ENCODE peak calls at places on chromosomes 5 and 9, in ten cellular contexts. O, K, E, R, X, A, I, G, U and Y are unnamed samples.

GRCh38 chr5:88660326-88660946 is 222.5 kb downstream of the MEF2C start:
- DNase-seq in O (no peak), K (no peak), E (no peak), R (no peak), X (peak), A (no peak), I (no peak), G (no peak), U (no peak), Y (no peak)

GRCh38 chr5:143537056-143537455 is 133.6 kb upstream of the NR3C1 start:
- DNase-seq in O (no peak), K (no peak), E (no peak), R (no peak), X (no peak), A (no peak), I (no peak), G (no peak), U (no peak), Y (no peak)

GRCh38 chr5:143361438-143361837 is 42.0 kb downstream of the NR3C1 start:
- DNase-seq in O (no peak), K (no peak), E (no peak), R (no peak), X (no peak), A (no peak), I (no peak), G (no peak), U (no peak), Y (no peak)

GRCh38 chr5:143534764-143535159 is 131.3 kb upstream of the NR3C1 start:
- DNase-seq in O (no peak), K (no peak), E (no peak), R (no peak), X (no peak), A (no peak), I (no peak), G (no peak), U (no peak), Y (no peak)

GRCh38 chr9:25017779-25018178 is 472.1 kb upstream of the IZUMO3 start:
- DNase-seq in O (no peak), K (no peak), E (no peak), R (no peak), X (no peak), A (no peak), I (no peak), G (no peak), U (no peak), Y (no peak)

GRCh38 chr9:98256632-98257218 is 1.3 kb upstream of the TBC1D2 start:
- DNase-seq in O (no peak), K (no peak), E (no peak), R (no peak), X (no peak), A (peak), I (no peak), G (no peak), U (no peak), Y (no peak)

GRCh38 chr5:54455413-54456157 is at the start of gene HSPB3:
- DNase-seq in O (no peak), K (no peak), E (peak), R (peak), X (peak), A (peak), I (no peak), G (no peak), U (no peak), Y (no peak)

GRCh38 chr9:90423661-90424193 is 218.9 kb downstream of the DIRAS2 start:
- DNase-seq in O (no peak), K (no peak), E (no peak), R (no peak), X (no peak), A (no peak), I (no peak), G (no peak), U (no peak), Y (no peak)

GRCh38 chr5:141427783-141428426 is 2.4 kb upstream of the PCDHGA12 start:
- DNase-seq in O (no peak), K (no peak), E (no peak), R (no peak), X (no peak), A (no peak), I (no peak), G (no peak), U (no peak), Y (no peak)

GRCh38 chr9:117644133-117644532 is 60.1 kb upstream of the TLR4 start:
- DNase-seq in O (no peak), K (no peak), E (no peak), R (no peak), X (no peak), A (no peak), I (no peak), G (no peak), U (no peak), Y (no peak)

GRCh38 chr9:6764570-6765334 is 7.0 kb downstream of the KDM4C start:
- DNase-seq in O (no peak), K (no peak), E (no peak), R (no peak), X (no peak), A (no peak), I (no peak), G (no peak), U (no peak), Y (no peak)

GRCh38 chr5:16542275-16542674 is 74.5 kb downstream of the RETREG1 start:
- DNase-seq in O (no peak), K (no peak), E (no peak), R (no peak), X (no peak), A (no peak), I (no peak), G (no peak), U (no peak), Y (no peak)

GRCh38 chr5:137146402-137146889 is 352.7 kb downstream of the SPOCK1 start:
- DNase-seq in O (no peak), K (no peak), E (peak), R (no peak), X (peak), A (peak), I (no peak), G (no peak), U (no peak), Y (peak)

GRCh38 chr5:158849219-158849791 is 250.4 kb downstream of the EBF1 start:
- DNase-seq in O (no peak), K (no peak), E (no peak), R (no peak), X (no peak), A (no peak), I (no peak), G (no peak), U (no peak), Y (no peak)

GRCh38 chr9:93206576-93207155 is 22.7 kb downstream of the WNK2 start:
- DNase-seq in O (peak), K (no peak), E (no peak), R (no peak), X (no peak), A (no peak), I (no peak), G (no peak), U (no peak), Y (no peak)

GRCh38 chr5:38996123-38996522 is 78.1 kb downstream of the RICTOR start:
- DNase-seq in O (no peak), K (no peak), E (no peak), R (no peak), X (no peak), A (no peak), I (no peak), G (no peak), U (no peak), Y (no peak)

GRCh38 chr9:841371-842209 is at the start of gene DMRT1:
- DNase-seq in O (peak), K (no peak), E (no peak), R (no peak), X (no peak), A (no peak), I (no peak), G (no peak), U (no peak), Y (no peak)

GRCh38 chr9:36542355-36542754 is 30.3 kb upstream of the MELK start:
- DNase-seq in O (no peak), K (no peak), E (no peak), R (no peak), X (no peak), A (no peak), I (no peak), G (no peak), U (no peak), Y (no peak)

GRCh38 chr9:132997591-132997990 is 19.1 kb downstream of the GFI1B start:
- DNase-seq in O (peak), K (no peak), E (no peak), R (no peak), X (peak), A (no peak), I (no peak), G (no peak), U (no peak), Y (no peak)

GRCh38 chr5:113054899-113055298 is 78.3 kb downstream of the DCP2 start:
- DNase-seq in O (no peak), K (no peak), E (no peak), R (peak), X (no peak), A (no peak), I (no peak), G (no peak), U (no peak), Y (no peak)

GRCh38 chr5:61623401-61624069 is 291.5 kb downstream of the ZSWIM6 start:
- DNase-seq in O (no peak), K (peak), E (no peak), R (no peak), X (no peak), A (no peak), I (no peak), G (no peak), U (no peak), Y (no peak)

GRCh38 chr9:131239307-131239975 is 36.9 kb downstream of the FAM78A start:
- DNase-seq in O (no peak), K (no peak), E (no peak), R (no peak), X (no peak), A (no peak), I (no peak), G (no peak), U (no peak), Y (no peak)

GRCh38 chr9:110797611-110798010 is 129.0 kb downstream of the MUSK start:
- DNase-seq in O (no peak), K (no peak), E (no peak), R (no peak), X (peak), A (no peak), I (no peak), G (no peak), U (no peak), Y (no peak)

GRCh38 chr5:111486055-111486454 is 26.3 kb downstream of the STARD4 start:
- DNase-seq in O (no peak), K (no peak), E (no peak), R (no peak), X (no peak), A (no peak), I (no peak), G (no peak), U (no peak), Y (no peak)

GRCh38 chr5:149283611-149284480 is 12.2 kb downstream of the AFAP1L1 start:
- DNase-seq in O (no peak), K (no peak), E (no peak), R (no peak), X (no peak), A (no peak), I (no peak), G (no peak), U (no peak), Y (no peak)

GRCh38 chr9:70293214-70293613 is 34.4 kb downstream of the SMC5 start:
- DNase-seq in O (no peak), K (no peak), E (no peak), R (no peak), X (no peak), A (no peak), I (no peak), G (no peak), U (no peak), Y (no peak)

GRCh38 chr9:69898714-69899209 is 78.1 kb downstream of the CFAP95 start:
- DNase-seq in O (no peak), K (no peak), E (no peak), R (no peak), X (peak), A (no peak), I (no peak), G (no peak), U (no peak), Y (no peak)

GRCh38 chr5:152717393-152717792 is 312.3 kb upstream of the NMUR2 start:
- DNase-seq in O (no peak), K (no peak), E (no peak), R (no peak), X (no peak), A (no peak), I (no peak), G (no peak), U (no peak), Y (no peak)

GRCh38 chr9:109107402-109108240 is 12.1 kb downstream of the TMEM245 start:
- DNase-seq in O (no peak), K (no peak), E (no peak), R (no peak), X (peak), A (peak), I (no peak), G (no peak), U (no peak), Y (no peak)

GRCh38 chr5:158797498-158797845 is 302.2 kb downstream of the EBF1 start:
- DNase-seq in O (no peak), K (no peak), E (no peak), R (no peak), X (no peak), A (no peak), I (peak), G (no peak), U (no peak), Y (no peak)

GRCh38 chr9:35481347-35481975 is 8.4 kb upstream of the RUSC2 start:
- DNase-seq in O (no peak), K (no peak), E (peak), R (no peak), X (peak), A (peak), I (peak), G (peak), U (no peak), Y (no peak)

GRCh38 chr5:42037379-42037932 is 112.4 kb downstream of the FBXO4 start:
- DNase-seq in O (no peak), K (no peak), E (no peak), R (no peak), X (no peak), A (no peak), I (no peak), G (no peak), U (no peak), Y (no peak)

DNA sequence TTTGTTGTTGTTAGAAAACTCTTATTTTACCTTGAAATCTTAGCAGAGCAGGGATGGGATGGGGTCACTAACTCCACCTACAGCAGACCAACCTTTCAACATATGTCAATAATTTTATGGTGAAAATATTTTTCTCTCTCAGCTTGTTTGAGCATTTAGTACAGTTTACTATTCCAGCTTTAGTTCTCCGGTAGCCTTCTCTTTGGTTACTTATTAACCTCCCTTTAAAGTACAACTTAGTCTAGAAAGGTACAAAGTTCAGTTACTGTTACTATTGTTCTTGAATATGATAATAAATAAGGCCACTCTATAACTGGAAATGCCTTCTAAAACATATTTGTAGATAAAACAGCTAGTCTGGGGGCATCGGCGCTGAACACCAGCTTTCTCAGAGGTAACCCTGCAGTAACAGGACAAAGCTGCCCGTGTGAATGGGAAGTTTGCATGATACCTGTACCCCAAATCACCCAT is 233.3 kb downstream of the PCSK1 start:
- DNase-seq in O (no peak), K (no peak), E (no peak), R (no peak), X (no peak), A (no peak), I (no peak), G (no peak), U (no peak), Y (no peak)
- TF ChIP-seq POLR2A in O (no peak), K (no peak), E (no peak), R (no peak), X (no peak), A (no peak), I (peak), G (no peak), U (no peak), Y (no peak)

GRCh38 chr9:134379774-134380431 is 53.6 kb downstream of the RXRA start:
- DNase-seq in O (no peak), K (no peak), E (no peak), R (no peak), X (no peak), A (no peak), I (no peak), G (no peak), U (no peak), Y (no peak)
- TF ChIP-seq POLR2A in O (no peak), K (no peak), E (no peak), R (no peak), X (no peak), A (no peak), I (no peak), G (no peak), U (no peak), Y (no peak)

GRCh38 chr9:136881691-136882108 is 4.6 kb upstream of the TRAF2 start:
- DNase-seq in O (peak), K (no peak), E (no peak), R (no peak), X (peak), A (no peak), I (no peak), G (peak), U (no peak), Y (no peak)

GRCh38 chr9:136885950-136886578 is at the start of gene TRAF2:
- DNase-seq in O (peak), K (no peak), E (peak), R (peak), X (peak), A (peak), I (peak), G (peak), U (peak), Y (peak)

GRCh38 chr9:136880651-136881050 is 5.7 kb upstream of the TRAF2 start:
- DNase-seq in O (peak), K (no peak), E (no peak), R (no peak), X (no peak), A (no peak), I (no peak), G (no peak), U (no peak), Y (no peak)

GRCh38 chr9:136886610-136887597 is 588 bp downstream of the TRAF2 start:
- DNase-seq in O (no peak), K (no peak), E (no peak), R (no peak), X (peak), A (no peak), I (no peak), G (no peak), U (no peak), Y (no peak)

DNA sequence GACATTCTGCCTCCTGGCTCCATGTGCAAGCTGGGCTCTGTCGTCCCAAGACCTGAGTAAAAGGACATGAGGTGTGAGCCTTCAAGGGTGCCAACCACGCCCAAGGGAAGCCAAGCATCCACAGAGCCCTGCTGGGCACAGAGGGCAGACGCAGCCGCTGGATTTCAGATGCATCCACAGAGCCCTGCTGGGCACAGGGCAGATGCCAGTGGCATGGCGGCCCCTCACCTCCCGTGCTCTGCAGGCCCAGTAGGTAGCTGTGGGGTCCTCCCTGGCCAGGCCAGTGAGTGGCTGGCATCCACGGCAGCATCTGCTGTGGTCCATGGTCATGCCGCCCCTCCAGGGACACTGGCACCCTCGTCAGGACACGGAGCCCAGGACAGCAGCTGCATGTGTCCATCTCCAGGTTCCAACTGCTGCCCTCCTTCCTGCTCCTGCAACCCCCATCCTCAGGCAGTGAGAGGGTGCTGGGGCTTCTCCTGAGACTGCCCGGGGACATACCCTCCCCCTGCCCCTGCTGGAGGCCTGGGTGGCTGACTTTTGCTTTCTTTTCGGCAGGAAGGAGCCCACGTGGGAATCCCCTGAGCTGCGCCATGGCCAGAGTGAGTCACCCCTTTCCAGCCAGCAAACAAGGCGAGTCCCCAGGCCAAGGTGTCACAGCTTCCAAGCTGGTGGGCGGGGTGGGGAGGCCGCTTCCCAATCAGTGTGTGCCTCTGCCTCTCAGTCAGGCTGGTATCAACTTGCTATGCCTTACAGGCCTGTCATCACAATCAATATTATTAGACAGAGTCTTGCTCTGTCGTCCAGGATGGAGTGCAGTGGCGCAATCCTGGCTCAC is 4.0 kb upstream of the TRAF2 start:
- DNase-seq in O (peak), K (no peak), E (peak), R (no peak), X (peak), A (no peak), I (peak), G (peak), U (no peak), Y (peak)
- TF ChIP-seq POLR2A in O (no peak), K (no peak), E (no peak), R (no peak), X (no peak), A (no peak), I (no peak), G (no peak), U (no peak), Y (no peak)

DNA sequence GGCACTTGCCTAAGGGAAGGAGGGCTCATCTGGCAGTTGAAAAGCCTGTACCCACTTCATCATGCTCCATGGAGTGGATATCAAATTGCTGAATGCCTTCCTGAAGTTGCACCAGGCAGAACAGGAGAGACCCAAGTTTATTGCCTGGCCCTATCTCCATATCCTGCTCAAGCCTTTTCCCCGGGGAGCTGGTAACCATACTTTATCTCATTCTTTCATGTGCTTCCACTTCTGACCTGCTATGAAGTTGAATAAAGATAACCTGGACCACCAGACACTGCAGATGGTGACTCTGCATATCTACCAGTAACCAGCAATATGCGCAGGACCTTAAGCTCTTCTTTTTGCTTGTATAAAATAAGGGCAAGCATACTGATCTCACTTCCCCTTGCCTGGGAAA is 1397.5 kb upstream of the CDH6 start:
- DNase-seq in O (no peak), K (no peak), E (no peak), R (no peak), X (no peak), A (no peak), I (no peak), G (no peak), U (no peak), Y (no peak)
- TF ChIP-seq POLR2A in O (no peak), K (no peak), E (no peak), R (no peak), X (no peak), A (no peak), I (no peak), G (no peak), U (no peak), Y (no peak)

DNA sequence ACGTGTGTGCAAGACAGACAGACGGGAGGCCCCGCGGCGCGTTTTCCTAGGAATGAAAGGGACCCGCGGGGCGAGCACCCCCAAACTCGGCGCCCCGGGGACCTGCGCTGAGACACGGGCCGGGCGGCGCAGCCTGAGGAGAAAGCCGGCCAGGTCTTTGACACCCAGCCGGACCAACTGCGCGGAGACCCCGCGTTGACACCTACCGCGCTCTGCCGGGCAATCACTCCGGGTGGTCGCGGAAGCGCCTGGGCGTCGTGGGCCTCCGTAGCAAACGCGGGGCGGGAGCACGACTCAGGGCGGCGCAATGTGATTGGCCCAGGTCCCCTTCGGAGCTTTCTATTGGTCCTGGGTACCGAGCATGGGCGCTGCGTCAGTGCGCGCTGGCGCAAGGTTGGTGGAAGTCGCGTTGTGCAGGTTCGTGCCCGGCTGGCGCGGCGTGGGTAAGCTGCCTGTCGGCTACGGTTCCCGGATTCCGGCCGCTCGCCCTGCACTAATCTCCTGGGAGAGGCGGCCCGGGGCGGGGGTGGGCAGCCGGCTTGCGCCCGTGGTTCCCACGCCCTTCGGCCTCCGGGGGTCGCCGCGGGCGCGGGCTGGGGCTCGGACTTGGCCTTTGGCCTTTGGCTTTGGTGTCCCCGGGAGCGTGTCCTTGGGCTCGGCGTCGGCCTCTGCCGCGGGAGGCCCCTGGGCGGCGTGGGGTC is at the start of the genes FASTKD3 and MTRR:
- DNase-seq in O (peak), K (no peak), E (peak), R (peak), X (peak), A (peak), I (peak), G (peak), U (peak), Y (peak)
- TF ChIP-seq POLR2A in O (peak), K (no peak), E (peak), R (peak), X (peak), A (peak), I (peak), G (no peak), U (peak), Y (peak)